ENCODE peak calls at places on chromosomes 7 and 10, in four cellular contexts. One of them, this sample, is unnamed.

GRCh38 chr10:5563991-5564536 is 39.3 kb downstream of the CALML3 start:
- DNase-seq in H9: no peak
- DNase-seq in neuronal stem cell: no peak
- DNase-seq in trophoblast cell: no peak
- DNase-seq in this sample: peak; percentile 72

GRCh38 chr10:122142652-122143237 is 128.4 kb upstream of the BTBD16 start:
- DNase-seq in H9: peak; percentile 81
- DNase-seq in neuronal stem cell: peak; percentile 54
- DNase-seq in trophoblast cell: peak; percentile 57
- DNase-seq in this sample: no peak

GRCh38 chr7:27155816-27156507 is 513 bp downstream of the HOXA7 start:
- DNase-seq in H9: peak; percentile 55
- DNase-seq in neuronal stem cell: no peak
- DNase-seq in trophoblast cell: peak; percentile 60
- DNase-seq in this sample: no peak

GRCh38 chr7:95718556-95719410 is 53.6 kb upstream of the DYNC1I1 start:
- DNase-seq in H9: no peak
- DNase-seq in neuronal stem cell: no peak
- DNase-seq in trophoblast cell: peak; percentile 36
- DNase-seq in this sample: peak; percentile 38

GRCh38 chr7:98619450-98620321 is 2.6 kb downstream of the NPTX2 start:
- DNase-seq in H9: peak; percentile 67
- DNase-seq in neuronal stem cell: no peak
- DNase-seq in trophoblast cell: no peak
- DNase-seq in this sample: no peak

GRCh38 chr10:131788386-131788785 is 112.4 kb upstream of the PPP2R2D start:
- DNase-seq in H9: peak; percentile 80
- DNase-seq in neuronal stem cell: no peak
- DNase-seq in trophoblast cell: no peak
- DNase-seq in this sample: no peak

GRCh38 chr7:131555565-131556054 is 818 bp downstream of the PODXL start:
- DNase-seq in H9: no peak
- DNase-seq in neuronal stem cell: no peak
- DNase-seq in trophoblast cell: no peak
- DNase-seq in this sample: no peak

GRCh38 chr10:22597142-22597541 is 117.2 kb downstream of the PIP4K2A start:
- DNase-seq in H9: no peak
- DNase-seq in neuronal stem cell: no peak
- DNase-seq in trophoblast cell: no peak
- DNase-seq in this sample: peak; percentile 88

GRCh38 chr7:7148799-7149481 is 33.4 kb upstream of the C1GALT1 start:
- DNase-seq in H9: no peak
- DNase-seq in neuronal stem cell: no peak
- DNase-seq in trophoblast cell: no peak
- DNase-seq in this sample: no peak

GRCh38 chr7:93977551-93977950 is 26.6 kb downstream of the BET1 start:
- DNase-seq in H9: no peak
- DNase-seq in neuronal stem cell: no peak
- DNase-seq in trophoblast cell: no peak
- DNase-seq in this sample: no peak

GRCh38 chr7:11946794-11947193 is 114.8 kb upstream of the THSD7A start:
- DNase-seq in H9: no peak
- DNase-seq in neuronal stem cell: no peak
- DNase-seq in trophoblast cell: no peak
- DNase-seq in this sample: no peak

GRCh38 chr7:148753224-148753623 is 54.5 kb downstream of the CUL1 start:
- DNase-seq in H9: no peak
- DNase-seq in neuronal stem cell: no peak
- DNase-seq in trophoblast cell: no peak
- DNase-seq in this sample: no peak

GRCh38 chr10:12902135-12902572 is 99.4 kb downstream of the CCDC3 start:
- DNase-seq in H9: peak; percentile 63
- DNase-seq in neuronal stem cell: peak; percentile 72
- DNase-seq in trophoblast cell: peak; percentile 47
- DNase-seq in this sample: peak; percentile 65

GRCh38 chr10:94803307-94803706 is 40.8 kb downstream of the CYP2C19 start:
- DNase-seq in H9: peak; percentile 24
- DNase-seq in neuronal stem cell: peak; percentile 20
- DNase-seq in trophoblast cell: no peak
- DNase-seq in this sample: no peak

GRCh38 chr7:149743481-149743880 is 29.9 kb downstream of the ZNF467 start:
- DNase-seq in H9: no peak
- DNase-seq in neuronal stem cell: no peak
- DNase-seq in trophoblast cell: no peak
- DNase-seq in this sample: no peak

GRCh38 chr7:102439963-102440795 is 6.8 kb downstream of the ORAI2 start:
- DNase-seq in H9: peak; percentile 86
- DNase-seq in neuronal stem cell: peak; percentile 48
- DNase-seq in trophoblast cell: peak; percentile 69
- DNase-seq in this sample: peak; percentile 91

GRCh38 chr10:128481152-128481551 is 354.9 kb upstream of the MKI67 start:
- DNase-seq in H9: no peak
- DNase-seq in neuronal stem cell: no peak
- DNase-seq in trophoblast cell: no peak
- DNase-seq in this sample: no peak

GRCh38 chr7:46811529-46811928 is 770.4 kb downstream of the TNS3 start:
- DNase-seq in H9: no peak
- DNase-seq in neuronal stem cell: no peak
- DNase-seq in trophoblast cell: no peak
- DNase-seq in this sample: peak; percentile 96

GRCh38 chr7:219581-220150 is 27.3 kb downstream of the FAM20C start:
- DNase-seq in H9: no peak
- DNase-seq in neuronal stem cell: no peak
- DNase-seq in trophoblast cell: no peak
- DNase-seq in this sample: no peak
- H3K27ac ChIP-seq in H9: no peak overlapping the region
- H3K27ac ChIP-seq in neuronal stem cell: no peak overlapping the region
- H3K27ac ChIP-seq in trophoblast cell: no peak overlapping the region
- H3K27ac ChIP-seq in this sample: no peak overlapping the region

DNA sequence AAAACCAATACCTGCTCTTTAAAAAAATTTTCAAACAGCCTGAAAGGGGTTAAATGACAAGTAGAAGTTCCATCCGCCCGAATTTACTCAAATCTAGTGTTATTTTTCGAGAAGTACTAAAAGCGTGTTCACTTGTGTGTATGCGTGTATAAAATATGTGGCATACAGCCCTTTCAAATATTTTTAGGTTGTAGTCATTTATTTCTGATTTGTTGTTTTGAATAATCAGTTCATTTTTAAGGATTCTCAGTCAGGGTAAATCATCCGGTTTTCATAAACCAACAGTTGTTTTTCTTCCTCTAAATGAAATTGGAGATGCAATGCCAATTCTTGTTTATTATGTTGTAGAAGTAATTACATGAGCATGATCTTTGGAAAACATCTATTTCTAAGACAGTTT is 6.9 kb upstream of the SUN1 start:
- DNase-seq in H9: no peak
- DNase-seq in neuronal stem cell: no peak
- DNase-seq in trophoblast cell: no peak
- DNase-seq in this sample: no peak
- H2BK12ac ChIP-seq in H9: no peak overlapping the region
- H2BK12ac ChIP-seq in neuronal stem cell: no peak overlapping the region
- H2BK12ac ChIP-seq in trophoblast cell: no peak overlapping the region
- H2BK12ac ChIP-seq in this sample: no peak overlapping the region

GRCh38 chr7:5695037-5695708 is 86.3 kb downstream of the RNF216 start:
- DNase-seq in H9: no peak
- DNase-seq in neuronal stem cell: no peak
- DNase-seq in trophoblast cell: no peak
- DNase-seq in this sample: peak; percentile 97
- H2AFZ ChIP-seq in H9: no peak overlapping the region
- H2AFZ ChIP-seq in neuronal stem cell: no peak overlapping the region
- H2AFZ ChIP-seq in trophoblast cell: no peak overlapping the region
- H2AFZ ChIP-seq in this sample: no peak overlapping the region

GRCh38 chr10:119714484-119714816 is 11.4 kb upstream of the INPP5F start:
- DNase-seq in H9: no peak
- DNase-seq in neuronal stem cell: no peak
- DNase-seq in trophoblast cell: no peak
- DNase-seq in this sample: no peak

GRCh38 chr10:119713744-119714483 is 11.9 kb upstream of the INPP5F start:
- DNase-seq in H9: no peak
- DNase-seq in neuronal stem cell: no peak
- DNase-seq in trophoblast cell: no peak
- DNase-seq in this sample: no peak

GRCh38 chr10:119715628-119716505 is 10.0 kb upstream of the INPP5F start:
- DNase-seq in H9: no peak
- DNase-seq in neuronal stem cell: no peak
- DNase-seq in trophoblast cell: no peak
- DNase-seq in this sample: peak; percentile 33
- H3K27ac ChIP-seq in H9: no peak overlapping the region
- H3K27ac ChIP-seq in neuronal stem cell: peak overlapping the region; percentile 17
- H3K27ac ChIP-seq in trophoblast cell: no peak overlapping the region
- H3K27ac ChIP-seq in this sample: no peak overlapping the region

DNA sequence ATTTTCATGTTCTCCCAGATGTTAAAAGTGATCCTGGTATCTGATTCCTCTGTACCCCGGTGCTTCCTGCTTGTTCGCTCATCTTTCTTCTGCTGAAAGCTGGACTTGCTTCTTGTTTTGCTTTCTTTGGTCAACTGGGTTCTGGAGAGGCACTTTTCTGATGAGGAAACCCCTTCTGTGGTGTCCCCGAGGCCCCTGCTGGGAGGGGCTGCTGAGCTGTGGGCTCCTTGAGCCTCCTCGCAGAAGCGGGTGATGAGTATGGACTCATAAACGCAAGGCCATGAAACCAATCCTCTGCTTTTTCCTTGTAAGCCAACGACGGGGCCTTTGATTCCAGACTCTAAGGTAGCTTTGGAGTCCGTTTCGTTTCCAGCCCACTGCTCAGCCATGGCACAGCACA is 7.8 kb downstream of the WIPI2 start:
- DNase-seq in H9: no peak
- DNase-seq in neuronal stem cell: no peak
- DNase-seq in trophoblast cell: no peak
- DNase-seq in this sample: no peak
- H2BK12ac ChIP-seq in H9: no peak overlapping the region
- H2BK12ac ChIP-seq in neuronal stem cell: no peak overlapping the region
- H2BK12ac ChIP-seq in trophoblast cell: no peak overlapping the region
- H2BK12ac ChIP-seq in this sample: peak overlapping the region; percentile 1

GRCh38 chr10:59033622-59034021 is 142.8 kb upstream of the PHYHIPL start:
- DNase-seq in H9: no peak
- DNase-seq in neuronal stem cell: no peak
- DNase-seq in trophoblast cell: no peak
- DNase-seq in this sample: no peak
- H2AFZ ChIP-seq in H9: no peak overlapping the region
- H2AFZ ChIP-seq in neuronal stem cell: no peak overlapping the region
- H2AFZ ChIP-seq in trophoblast cell: no peak overlapping the region
- H2AFZ ChIP-seq in this sample: no peak overlapping the region

GRCh38 chr10:73577788-73578187 is 13.4 kb downstream of the USP54 start:
- DNase-seq in H9: no peak
- DNase-seq in neuronal stem cell: no peak
- DNase-seq in trophoblast cell: peak; percentile 81
- DNase-seq in this sample: no peak
- H3K27ac ChIP-seq in H9: no peak overlapping the region
- H3K27ac ChIP-seq in neuronal stem cell: peak overlapping the region; percentile 38
- H3K27ac ChIP-seq in trophoblast cell: no peak overlapping the region
- H3K27ac ChIP-seq in this sample: no peak overlapping the region

DNA sequence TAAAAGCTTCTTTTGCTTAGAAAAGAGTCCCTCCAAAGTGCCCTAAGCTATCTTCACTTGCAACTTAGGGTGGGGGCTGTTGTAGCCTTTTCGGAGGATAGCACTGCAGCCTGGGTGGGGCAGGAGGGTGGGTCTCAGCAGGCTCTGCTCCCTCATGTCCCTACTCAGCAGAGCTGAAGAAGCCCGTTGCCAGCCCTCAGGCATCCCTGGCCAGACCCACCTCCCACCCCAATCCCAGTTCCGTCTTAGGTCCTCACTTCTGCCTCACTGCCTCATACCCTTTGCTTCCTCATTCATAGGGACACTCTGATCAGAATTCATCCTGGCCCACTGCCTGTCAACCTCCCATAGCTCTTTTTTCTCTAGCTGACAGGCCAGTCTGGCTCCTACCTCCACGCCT is 99.8 kb upstream of the ZMIZ1 start:
- DNase-seq in H9: no peak
- DNase-seq in neuronal stem cell: no peak
- DNase-seq in trophoblast cell: no peak
- DNase-seq in this sample: no peak
- H2BK12ac ChIP-seq in H9: no peak overlapping the region
- H2BK12ac ChIP-seq in neuronal stem cell: peak overlapping the region; percentile 18
- H2BK12ac ChIP-seq in trophoblast cell: no peak overlapping the region
- H2BK12ac ChIP-seq in this sample: peak overlapping the region; percentile 50

GRCh38 chr10:73281097-73281496 is 28.7 kb upstream of the MRPS16 start:
- DNase-seq in H9: no peak
- DNase-seq in neuronal stem cell: no peak
- DNase-seq in trophoblast cell: no peak
- DNase-seq in this sample: no peak
- H2AFZ ChIP-seq in H9: no peak overlapping the region
- H2AFZ ChIP-seq in neuronal stem cell: no peak overlapping the region
- H2AFZ ChIP-seq in trophoblast cell: no peak overlapping the region
- H2AFZ ChIP-seq in this sample: no peak overlapping the region

GRCh38 chr7:116525298-116525912 is 569 bp downstream of the CAV1 start:
- DNase-seq in H9: peak; percentile 56
- DNase-seq in neuronal stem cell: no peak
- DNase-seq in trophoblast cell: peak; percentile 86
- DNase-seq in this sample: peak; percentile 41

GRCh38 chr7:116524221-116524608 is 621 bp upstream of the CAV1 start:
- DNase-seq in H9: no peak
- DNase-seq in neuronal stem cell: no peak
- DNase-seq in trophoblast cell: no peak
- DNase-seq in this sample: no peak

GRCh38 chr7:116525913-116526857 is 1.3 kb downstream of the CAV1 start:
- DNase-seq in H9: peak; percentile 83
- DNase-seq in neuronal stem cell: peak; percentile 71
- DNase-seq in trophoblast cell: peak; percentile 99
- DNase-seq in this sample: peak; percentile 87

GRCh38 chr7:116526897-116527296 is 2.1 kb downstream of the CAV1 start:
- DNase-seq in H9: no peak
- DNase-seq in neuronal stem cell: no peak
- DNase-seq in trophoblast cell: no peak
- DNase-seq in this sample: peak; percentile 57

GRCh38 chr7:116524609-116525297 is at the start of gene CAV1:
- DNase-seq in H9: peak; percentile 78
- DNase-seq in neuronal stem cell: no peak
- DNase-seq in trophoblast cell: peak; percentile 91
- DNase-seq in this sample: peak; percentile 93
- H3K27ac ChIP-seq in H9: no peak within 1 kb of the TSS
- H3K27ac ChIP-seq in neuronal stem cell: no peak within 1 kb of the TSS
- H3K27ac ChIP-seq in trophoblast cell: peak within 1 kb of the TSS; percentile 6
- H3K27ac ChIP-seq in this sample: peak within 1 kb of the TSS; percentile 96